ENCODE peak calls at places on chromosomes 4 and X, in eight cellular contexts. G is GM20000; Z is A673; N is neural crest cell; X is heart right ventricle; W is Caco-2; F is MM.1S; C is CD4-positive, alpha-beta T cell. Q is an unnamed sample.
A peak's percentile ranks its signal among the peaks of the same experiment; 100 is the strongest.

GRCh38 chr4:84583871-84584373 is 995 bp downstream of the CDS1 start:
- DNase-seq in X (no peak), F (peak; percentile 36), N (no peak), W (no peak), G (peak; percentile 37), C (no peak), Z (peak; percentile 3), Q (no peak)

GRCh38 chrX:143781103-143781502 is 60.6 kb upstream of the SPANXN2 start:
- DNase-seq in N (no peak), G (no peak), Z (no peak), W (no peak), C (no peak), F (no peak), X (no peak), Q (no peak)

GRCh38 chr4:156251373-156252065 is 297.9 kb upstream of the CTSO start:
- DNase-seq in W (no peak), C (no peak), F (no peak), Z (no peak), N (no peak), G (no peak), X (no peak), Q (no peak)

GRCh38 chrX:129781134-129782014 is 1.6 kb downstream of the SASH3 start:
- DNase-seq in Z (no peak), N (no peak), X (no peak), C (peak; percentile 61), W (no peak), G (peak; percentile 77), F (peak; percentile 92), Q (peak; percentile 66)

GRCh38 chrX:37423864-37424569 is 74.9 kb downstream of the PRRG1 start:
- DNase-seq in F (no peak), X (no peak), Z (peak; percentile 1), N (no peak), W (no peak), G (no peak), C (no peak), Q (no peak)

GRCh38 chrX:74500555-74500954 is 79.3 kb downstream of the SLC16A2 start:
- DNase-seq in Z (no peak), C (no peak), F (no peak), N (no peak), X (no peak), W (no peak), G (no peak), Q (no peak)

GRCh38 chr4:64121803-64122202 is 287.4 kb downstream of the TECRL start:
- DNase-seq in C (no peak), Z (no peak), G (no peak), X (no peak), F (no peak), N (no peak), W (no peak), Q (no peak)

GRCh38 chrX:39519566-39520301 is 578.0 kb downstream of the BCOR start:
- DNase-seq in W (no peak), C (no peak), N (no peak), Z (no peak), F (no peak), X (peak; percentile 50), G (no peak), Q (no peak)

GRCh38 chrX:1316527-1316926 is 20.1 kb upstream of the IL3RA start:
- DNase-seq in N (no peak), Z (no peak), G (no peak), F (no peak), C (no peak), W (no peak), X (peak; percentile 55), Q (no peak)

DNA sequence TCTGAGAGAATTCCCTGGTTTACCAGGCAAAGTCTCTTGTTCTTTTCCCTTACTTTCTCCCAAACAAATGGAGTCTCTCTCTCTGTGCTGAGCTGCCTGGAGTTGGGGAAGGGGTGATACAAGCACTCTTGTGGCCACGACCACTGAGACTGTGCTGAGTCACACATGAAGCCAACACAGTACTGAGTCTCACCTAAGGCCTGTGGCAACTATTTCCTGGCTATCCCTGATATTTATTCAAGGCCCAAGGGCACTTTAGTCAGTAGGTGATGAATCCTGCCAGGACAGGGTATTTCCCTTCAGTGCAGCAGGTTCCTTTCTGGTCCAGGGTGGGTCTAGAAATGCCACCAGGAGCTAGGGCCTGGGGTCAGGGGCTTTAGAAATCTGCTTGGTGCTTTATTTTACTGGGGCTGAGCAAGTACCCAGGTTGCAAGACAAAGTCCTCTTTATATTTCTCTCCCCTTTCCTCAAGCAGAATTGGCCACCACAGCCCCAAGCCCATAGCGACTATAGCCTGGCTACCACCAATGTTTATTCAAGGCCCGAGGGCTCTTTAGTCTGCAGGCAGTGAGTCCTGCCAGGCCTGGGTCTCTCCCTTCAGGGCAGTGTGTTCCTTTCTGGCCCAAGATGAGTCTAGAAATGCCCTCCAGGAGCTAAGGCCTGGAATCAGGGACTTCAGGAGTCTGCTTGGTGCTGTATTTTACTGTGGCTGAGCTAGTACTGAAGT is 10.5 kb downstream of the ARL13A start:
- DNase-seq in W (no peak), N (no peak), G (no peak), C (no peak), Z (no peak), F (no peak), X (no peak), Q (no peak)
- TF ChIP-seq CTCF in W (no peak), N (no peak), G (no peak), C (no peak), Z (no peak), F (no peak), X (no peak), Q (no peak)

GRCh38 chr4:5821665-5822358 is 71.1 kb downstream of the CRMP1 start:
- DNase-seq in C (no peak), X (no peak), Z (peak; percentile 47), G (no peak), W (no peak), N (peak; percentile 25), F (no peak), Q (no peak)
- TF ChIP-seq CTCF in C (peak; percentile 42), X (peak; percentile 24), Z (peak; percentile 89), G (peak; percentile 25), W (peak; percentile 36), N (peak; percentile 69), F (peak; percentile 71), Q (peak; percentile 41)

GRCh38 chrX:96372313-96373046 is 312.2 kb upstream of the DIAPH2 start:
- DNase-seq in G (peak; percentile 4), F (peak; percentile 59), Z (peak; percentile 58), N (peak; percentile 1), W (peak; percentile 27), X (no peak), C (no peak), Q (no peak)

DNA sequence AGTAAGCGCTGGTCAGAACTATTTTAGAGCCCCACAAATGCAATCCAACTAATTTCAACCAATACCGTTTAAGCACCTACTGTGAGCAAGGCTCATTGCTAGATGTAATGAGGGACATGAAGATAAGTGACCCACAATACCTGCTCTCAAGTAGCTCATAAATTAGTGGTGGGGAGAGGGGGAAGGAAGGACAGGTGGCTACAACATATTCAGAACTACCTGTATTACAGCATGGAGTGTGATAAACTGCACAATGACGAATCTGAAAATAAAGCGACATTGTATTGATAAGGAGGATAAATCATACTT is 311.6 kb upstream of the DIAPH2 start:
- DNase-seq in N (no peak), C (no peak), W (no peak), F (no peak), Z (no peak), X (no peak), G (no peak), Q (no peak)
- TF ChIP-seq CTCF in N (no peak), C (no peak), W (no peak), F (no peak), Z (no peak), X (no peak), G (no peak), Q (no peak)

GRCh38 chr4:174210354-174210753 is 73.1 kb downstream of the FBXO8 start:
- DNase-seq in Z (no peak), W (no peak), F (no peak), G (no peak), N (no peak), X (no peak), C (no peak), Q (no peak)
- TF ChIP-seq CTCF in Z (no peak), W (no peak), F (no peak), G (no peak), N (no peak), X (no peak), C (no peak), Q (no peak)

DNA sequence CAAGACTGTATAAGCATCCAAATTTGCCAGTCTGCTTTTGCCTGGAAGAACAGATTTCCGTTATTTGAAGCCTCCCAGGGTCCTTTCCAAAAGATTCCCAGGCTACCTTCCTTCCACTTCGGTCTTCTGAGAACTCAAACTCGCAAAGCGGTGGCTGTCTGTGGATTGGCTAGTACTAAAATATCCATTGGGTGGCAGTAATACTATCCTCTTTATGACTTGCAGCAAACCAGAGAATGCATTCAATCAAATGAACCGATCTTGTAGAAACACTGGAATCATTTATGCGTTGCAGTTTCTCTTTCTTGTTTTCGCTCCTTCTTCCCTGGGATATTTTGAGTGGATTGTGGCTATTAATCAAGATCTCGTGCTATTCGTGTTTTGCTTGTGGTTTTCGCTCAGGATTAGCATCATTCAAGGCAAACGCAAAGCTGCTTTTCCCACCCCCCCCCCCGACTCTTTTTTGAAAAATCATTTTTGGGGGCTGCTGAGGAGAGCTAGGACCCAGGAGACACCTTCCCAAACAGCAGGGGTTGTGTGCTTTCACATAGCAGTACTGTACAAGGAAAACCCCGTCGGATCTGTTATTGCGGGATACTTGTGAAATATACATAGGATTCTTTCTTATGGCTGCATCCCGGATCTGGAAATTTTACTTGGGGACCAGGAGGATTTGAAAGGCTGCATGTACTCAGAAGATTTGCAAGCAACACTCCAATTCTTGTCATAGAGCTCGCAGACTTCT is at the start of gene IL1RAPL1:
- DNase-seq in N (peak; percentile 35), G (peak; percentile 1), Z (peak; percentile 41), W (no peak), X (no peak), F (peak; percentile 9), C (no peak), Q (no peak)
- TF ChIP-seq CTCF in N (peak; percentile 58), G (no peak), Z (peak; percentile 40), W (no peak), X (no peak), F (no peak), C (no peak), Q (no peak)

Q was measured in natural killer cell.